ENCODE peak calls at places on chromosomes 16 and 17, in six cellular contexts. B is AG04450, Y is retinal pigment epithelial cell, A is bronchial epithelial cell, M is endothelial cell, T is heart left ventricle. K is an unnamed sample.

GRCh38 chr17:80889897-80890550 is 101.6 kb upstream of the CHMP6 start:
- DNase-seq in Y (no peak), M (no peak), B (no peak), T (no peak), A (no peak), K (no peak)

GRCh38 chr17:45087496-45087975 is 26.4 kb downstream of the NMT1 start:
- DNase-seq in T (no peak), A (peak; percentile 8), Y (no peak), M (no peak), B (no peak), K (no peak)

GRCh38 chr17:14084955-14085354 is 15.7 kb downstream of the COX10 start:
- DNase-seq in Y (no peak), M (no peak), A (no peak), B (no peak), T (no peak), K (no peak)

GRCh38 chr16:89011909-89012621 is 35.1 kb upstream of the CBFA2T3 start:
- DNase-seq in Y (no peak), A (no peak), M (no peak), T (no peak), B (no peak), K (no peak)

GRCh38 chr16:87318158-87318644 is 1.0 kb upstream of the C16orf95 start:
- DNase-seq in T (no peak), M (no peak), A (no peak), Y (no peak), B (no peak), K (no peak)

GRCh38 chr17:61837175-61838051 is 25.9 kb downstream of the BRIP1 start:
- DNase-seq in B (peak; percentile 45), Y (no peak), A (peak; percentile 52), T (no peak), M (peak; percentile 46), K (peak; percentile 15)

GRCh38 chr17:58630883-58631522 is 60.8 kb downstream of the TEX14 start:
- DNase-seq in Y (no peak), A (no peak), B (no peak), M (peak; percentile 46), T (no peak), K (no peak)

GRCh38 chr17:29589524-29590260 is at the start of gene GIT1:
- DNase-seq in M (peak; percentile 86), B (no peak), A (peak; percentile 59), T (peak; percentile 94), Y (no peak), K (no peak)

GRCh38 chr17:64368277-64368676 is 22.4 kb downstream of the PECAM1 start:
- DNase-seq in A (no peak), M (no peak), Y (no peak), T (no peak), B (no peak), K (no peak)

GRCh38 chr16:524274-525011 is 3.1 kb upstream of the CAPN15 start:
- DNase-seq in T (peak; percentile 53), B (no peak), A (no peak), M (no peak), Y (no peak), K (no peak)

GRCh38 chr16:68445458-68445857 is 2.9 kb downstream of the SMPD3 start:
- DNase-seq in A (peak; percentile 58), B (no peak), M (peak; percentile 79), Y (no peak), T (no peak), K (no peak)
- TF ChIP-seq CTCF in A (peak; percentile 79), B (peak; percentile 15), M (peak; percentile 75), Y (peak; percentile 74), T (no peak), K (peak; percentile 64)

DNA sequence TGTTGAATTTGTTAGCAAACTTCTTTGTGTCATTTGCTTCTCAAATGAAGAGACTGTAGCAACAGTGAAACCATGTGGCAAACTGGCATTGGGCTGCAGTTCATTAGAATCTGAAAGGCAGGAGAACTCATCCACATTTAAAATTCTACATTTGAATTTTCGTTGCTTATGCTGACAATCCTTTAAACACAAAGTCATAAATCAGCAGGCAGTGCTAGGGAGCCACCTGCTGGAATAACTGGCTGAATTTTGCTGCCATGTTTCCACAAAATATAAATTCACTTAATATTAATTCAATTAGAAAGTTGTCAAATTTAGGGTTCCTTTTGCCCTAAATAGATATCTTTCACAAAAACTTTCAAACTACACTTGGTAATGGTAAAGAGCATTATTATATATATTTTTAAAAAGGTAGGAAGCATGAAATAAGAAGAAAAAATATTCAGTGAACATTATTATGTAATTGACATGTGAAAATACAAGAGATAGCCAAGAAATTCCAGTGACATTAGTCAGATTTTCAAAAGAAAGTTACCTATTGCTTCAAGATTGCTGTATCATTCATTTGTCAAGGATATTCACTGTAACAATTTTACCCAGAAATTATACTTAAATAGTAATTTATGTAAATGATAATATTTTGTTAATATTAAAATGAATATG is 350.1 kb downstream of the KIF2B start:
- DNase-seq in T (no peak), B (no peak), M (peak; percentile 35), A (peak; percentile 51), Y (no peak), K (peak; percentile 13)
- TF ChIP-seq CTCF in T (peak; percentile 23), B (no peak), M (peak; percentile 54), A (peak; percentile 49), Y (peak; percentile 61), K (peak; percentile 81)

GRCh38 chr16:9003763-9004162 is 40.1 kb upstream of the USP7 start:
- DNase-seq in M (no peak), T (no peak), Y (no peak), B (no peak), A (no peak), K (no peak)
- TF ChIP-seq CTCF in M (no peak), T (no peak), Y (no peak), B (no peak), A (no peak), K (no peak)

GRCh38 chr16:84735846-84736586 is 36.2 kb downstream of the USP10 start:
- DNase-seq in T (peak; percentile 46), M (no peak), Y (no peak), A (no peak), B (no peak), K (no peak)
- TF ChIP-seq CTCF in T (peak; percentile 35), M (no peak), Y (no peak), A (no peak), B (peak; percentile 3), K (peak; percentile 26)

GRCh38 chr16:77569406-77569805 is 134.6 kb upstream of the ADAMTS18 start:
- DNase-seq in Y (no peak), A (no peak), B (no peak), T (no peak), M (no peak), K (no peak)
- TF ChIP-seq CTCF in Y (no peak), A (no peak), B (no peak), T (no peak), M (no peak), K (no peak)

GRCh38 chr17:48195910-48196309 is 88.3 kb downstream of the SNX11 start:
- DNase-seq in B (no peak), M (no peak), Y (no peak), T (no peak), A (no peak), K (no peak)

GRCh38 chr17:48194097-48194550 is 86.6 kb downstream of the SNX11 start:
- DNase-seq in T (no peak), B (peak; percentile 3), M (no peak), A (no peak), Y (peak; percentile 2), K (peak; percentile 42)

GRCh38 chr17:48202945-48203344 is 95.4 kb downstream of the SNX11 start:
- DNase-seq in M (no peak), B (no peak), T (no peak), Y (no peak), A (no peak), K (no peak)

DNA sequence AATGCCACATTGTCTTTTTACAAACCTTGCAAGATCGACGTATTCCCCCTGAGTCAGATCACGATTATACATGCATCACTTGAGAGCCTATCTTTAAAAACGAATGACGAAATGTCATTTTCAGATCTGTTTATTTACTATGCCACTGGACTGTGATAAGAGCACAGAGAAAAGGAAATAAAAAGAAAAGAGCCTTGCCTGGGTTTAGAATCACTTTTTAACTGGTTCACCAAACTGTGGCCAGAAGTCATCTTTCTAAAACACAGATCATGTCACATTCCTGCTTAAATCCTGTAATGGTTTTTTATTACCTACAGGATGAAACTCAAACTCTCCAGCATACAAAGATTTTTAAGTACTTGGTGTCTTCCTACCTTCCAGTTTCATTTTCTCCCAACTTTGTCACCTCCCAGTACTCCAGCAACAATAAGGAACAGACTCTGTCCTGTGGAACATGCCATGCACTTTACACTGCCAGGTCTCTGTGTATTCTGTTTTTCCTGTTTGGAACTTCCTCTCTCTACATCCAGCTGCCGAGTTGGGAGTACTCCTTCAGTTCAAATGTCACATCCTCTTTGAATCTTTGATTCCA is 91.5 kb downstream of the SNX11 start:
- DNase-seq in M (no peak), T (no peak), B (no peak), Y (no peak), A (no peak), K (no peak)
- TF ChIP-seq CTCF in M (no peak), T (no peak), B (no peak), Y (no peak), A (no peak), K (no peak)

GRCh38 chr17:52158450-52159042 is at the start of gene CA10:
- DNase-seq in B (no peak), M (peak; percentile 12), A (no peak), Y (no peak), T (peak; percentile 53), K (no peak)
- TF ChIP-seq CTCF in B (no peak), M (no peak), A (no peak), Y (no peak), T (no peak), K (peak; percentile 13)

DNA sequence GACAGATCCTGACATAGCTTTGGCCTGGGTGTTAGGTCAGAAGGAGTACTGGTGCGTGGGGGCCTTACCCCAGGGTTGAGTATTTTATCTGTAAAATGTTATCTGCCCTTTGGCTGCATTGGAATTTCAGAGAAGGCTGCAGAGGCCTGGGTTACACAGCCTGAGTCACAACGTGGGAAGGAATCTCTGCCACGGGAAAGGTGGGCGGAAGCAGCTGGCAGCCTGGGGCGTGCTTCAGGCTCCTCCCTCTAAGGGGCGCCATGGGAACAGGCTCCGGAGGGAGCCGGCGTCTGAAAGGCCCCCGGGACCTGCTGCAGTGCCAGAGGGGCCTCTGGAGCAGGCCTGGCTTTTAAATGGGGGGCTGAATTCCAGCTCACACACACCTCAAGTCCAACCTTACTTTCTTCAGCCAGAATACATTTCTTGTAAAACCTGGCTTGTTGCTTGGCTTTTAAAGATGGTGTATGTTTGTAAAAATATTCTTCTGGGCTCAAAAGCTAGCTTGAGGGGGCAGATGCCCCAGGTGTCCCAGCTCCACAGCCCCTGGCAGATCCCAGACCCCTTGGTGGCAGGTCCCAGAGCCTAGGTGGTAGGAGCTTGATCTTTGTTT is 142.2 kb downstream of the RAB11FIP4 start:
- DNase-seq in B (peak; percentile 64), M (peak; percentile 56), T (no peak), Y (no peak), A (peak; percentile 82), K (peak; percentile 39)
- TF ChIP-seq CTCF in B (peak; percentile 21), M (peak; percentile 41), T (peak; percentile 45), Y (peak; percentile 42), A (peak; percentile 27), K (peak; percentile 51)